ENCODE peak calls at places on chromosomes 6 and 20, in six cellular contexts. U is germinal center, Q is left cardiac atrium, G is vagina, O is transverse colon, Y is sciatic nerve. T is an unnamed sample.

GRCh38 chr20:25021336-25021735 is 28.8 kb upstream of the APMAP start:
- DNase-seq in U (no peak), Q (no peak), G (no peak), O (peak; percentile 4), Y (peak; percentile 23), T (peak; percentile 15)

GRCh38 chr6:136085370-136086115 is 164.6 kb downstream of the MTFR2 start:
- DNase-seq in U (no peak), Q (no peak), G (no peak), O (no peak), Y (no peak), T (no peak)

GRCh38 chr6:29563435-29563834 is 3.9 kb upstream of the UBD start:
- DNase-seq in U (no peak), Q (no peak), G (no peak), O (no peak), Y (no peak), T (no peak)

GRCh38 chr20:59676877-59677140 is 72.5 kb downstream of the PHACTR3 start:
- DNase-seq in U (no peak), Q (no peak), G (no peak), O (no peak), Y (no peak), T (no peak)

GRCh38 chr20:825710-826421 is 7.6 kb upstream of the FAM110A start:
- DNase-seq in U (no peak), Q (no peak), G (peak; percentile 61), O (peak; percentile 5), Y (peak; percentile 43), T (peak; percentile 19)

GRCh38 chr6:100366419-100366818 is 98.3 kb downstream of the SIM1 start:
- DNase-seq in U (no peak), Q (no peak), G (no peak), O (no peak), Y (no peak), T (no peak)

GRCh38 chr20:63941282-63942060 is 14.7 kb downstream of the UCKL1 start:
- DNase-seq in U (peak; percentile 62), Q (peak; percentile 82), G (no peak), O (peak; percentile 63), Y (peak; percentile 74), T (peak; percentile 72)

GRCh38 chr6:136158398-136158797 is 91.7 kb downstream of the MTFR2 start:
- DNase-seq in U (no peak), Q (peak; percentile 74), G (no peak), O (no peak), Y (no peak), T (no peak)

GRCh38 chr6:81857812-81858211 is 105.3 kb upstream of the TENT5A start:
- DNase-seq in U (no peak), Q (no peak), G (no peak), O (no peak), Y (no peak), T (no peak)

GRCh38 chr20:35947489-35947888 is 6.8 kb downstream of the SCAND1 start:
- DNase-seq in U (peak; percentile 57), Q (no peak), G (no peak), O (no peak), Y (no peak), T (peak; percentile 21)

GRCh38 chr20:58075980-58076749 is 152.3 kb downstream of the ANKRD60 start:
- DNase-seq in U (no peak), Q (no peak), G (peak; percentile 64), O (no peak), Y (peak; percentile 27), T (peak; percentile 18)

GRCh38 chr6:169921853-169922779 is 170.7 kb downstream of the ERMARD start:
- DNase-seq in U (no peak), Q (no peak), G (no peak), O (no peak), Y (no peak), T (peak; percentile 72)

GRCh38 chr6:1611572-1612385 is 2.1 kb downstream of the FOXC1 start:
- DNase-seq in U (no peak), Q (no peak), G (no peak), O (no peak), Y (no peak), T (peak; percentile 87)

GRCh38 chr20:22525821-22526220 is 58.6 kb downstream of the FOXA2 start:
- DNase-seq in U (no peak), Q (no peak), G (peak; percentile 70), O (no peak), Y (no peak), T (no peak)

T was measured in upper lobe of left lung.